ENCODE peak calls at places on chromosome 12, in seven cellular contexts. T is stimulated activated effector memory CD8-positive, alpha-beta T cell treated with anti-CD3 and anti-CD28 coated beads, Interleukin-12 subunit alpha, Interleukin-12 subunit beta, amount 100 ng/mL, for 72 hours; O is T-helper 2 cell; U is HT1080; F is stimulated activated CD4-positive, alpha-beta T cell treated with anti-CD3 and anti-CD28 coated beads, Interleukin-2, amount 100 ng/mL, for 4 hours; I is activated CD4-positive, alpha-beta T cell treated with anti-CD3 and anti-CD28 coated beads, Interleukin-2, amount 50 U/mL, for 1 hour; E is activated naive CD8-positive, alpha-beta T cell treated with anti-CD3 and anti-CD28 coated beads, Interleukin-2, amount 50 U/mL, for 24 hours. Z is an unnamed sample.

GRCh38 chr12:98856897-98857540 is 211.9 kb downstream of the APAF1 start:
- DNase-seq in T (no peak), O (no peak), U (peak; percentile 25), F (no peak), I (no peak), E (no peak), Z (no peak)

GRCh38 chr12:76587428-76588178 is 28.0 kb upstream of the OSBPL8 start:
- DNase-seq in T (no peak), O (no peak), U (no peak), F (no peak), I (no peak), E (no peak), Z (no peak)

GRCh38 chr12:116558280-116559079 is 701 bp upstream of the MAP1LC3B2 start:
- DNase-seq in T (no peak), O (peak; percentile 41), U (no peak), F (no peak), I (no peak), E (no peak), Z (peak; percentile 44)

GRCh38 chr12:189622-189962 is 24.4 kb downstream of the SLC6A12 start:
- DNase-seq in T (no peak), O (no peak), U (no peak), F (no peak), I (no peak), E (no peak), Z (no peak)

GRCh38 chr12:81284137-81284536 is 206.3 kb downstream of the ACSS3 start:
- DNase-seq in T (no peak), O (no peak), U (peak; percentile 59), F (no peak), I (no peak), E (no peak), Z (no peak)

GRCh38 chr12:132955933-132956725 is at the start of gene ZNF605:
- DNase-seq in T (peak; percentile 74), O (peak; percentile 90), U (peak; percentile 77), F (peak; percentile 76), I (peak; percentile 80), E (peak; percentile 88), Z (peak; percentile 90)

GRCh38 chr12:56687225-56688128 is 607 bp downstream of the PTGES3 start:
- DNase-seq in T (peak; percentile 44), O (peak; percentile 55), U (peak; percentile 28), F (peak; percentile 52), I (peak; percentile 58), E (peak; percentile 51), Z (peak; percentile 64)

GRCh38 chr12:9707356-9707755 is 25.5 kb downstream of the CLECL1 start:
- DNase-seq in T (no peak), O (no peak), U (no peak), F (no peak), I (no peak), E (no peak), Z (no peak)

GRCh38 chr12:45655753-45656152 is 73.8 kb upstream of the ARID2 start:
- DNase-seq in T (no peak), O (no peak), U (no peak), F (no peak), I (no peak), E (no peak), Z (no peak)

GRCh38 chr12:115451151-115451784 is 767.3 kb upstream of the TBX3 start:
- DNase-seq in T (no peak), O (no peak), U (no peak), F (no peak), I (no peak), E (no peak), Z (no peak)

GRCh38 chr12:92562063-92562734 is 140.6 kb upstream of the PLEKHG7 start:
- DNase-seq in T (no peak), O (no peak), U (no peak), F (no peak), I (no peak), E (no peak), Z (no peak)

GRCh38 chr12:49554266-49554665 is 13.7 kb downstream of the MCRS1 start:
- DNase-seq in T (no peak), O (no peak), U (no peak), F (no peak), I (no peak), E (no peak), Z (no peak)

GRCh38 chr12:11958216-11959091 is 112.3 kb upstream of the BCL2L14 start:
- DNase-seq in T (peak; percentile 17), O (peak; percentile 88), U (peak; percentile 96), F (peak; percentile 8), I (no peak), E (peak; percentile 39), Z (peak; percentile 66)

GRCh38 chr12:68180792-68181744 is 21.5 kb upstream of the IFNG start:
- DNase-seq in T (no peak), O (peak; percentile 65), U (no peak), F (no peak), I (peak; percentile 24), E (peak; percentile 44), Z (peak; percentile 90)

GRCh38 chr12:63164911-63165310 is 13.9 kb upstream of the AVPR1A start:
- DNase-seq in T (no peak), O (no peak), U (no peak), F (no peak), I (no peak), E (no peak), Z (no peak)